ENCODE peak calls at places on chromosomes 13 and 19, in seven cellular contexts. One of them, this sample, is unnamed.

GRCh38 chr13:43319617-43320444 is 296.4 kb downstream of the DNAJC15 start:
- DNase-seq in stimulated activated CD4-positive, alpha-beta T cell treated with anti-CD3 and anti-CD28 coated beads, Interleukin-12 subunit alpha, Interleukin-12 subunit beta, amount 100 ng/mL, for 4 hours: no peak
- DNase-seq in NCI-H1092 treated with DMSO at 0.1 percent for 48 hours: no peak
- DNase-seq in NCI-H2029: no peak
- DNase-seq in RKO: no peak
- DNase-seq in Calu3: no peak
- DNase-seq in cardiac muscle cell: no peak
- DNase-seq in this sample: no peak

GRCh38 chr19:34128558-34129250 is 43.6 kb upstream of the LSM14A start:
- DNase-seq in stimulated activated CD4-positive, alpha-beta T cell treated with anti-CD3 and anti-CD28 coated beads, Interleukin-12 subunit alpha, Interleukin-12 subunit beta, amount 100 ng/mL, for 4 hours: no peak
- DNase-seq in RKO: no peak
- DNase-seq in NCI-H1092 treated with DMSO at 0.1 percent for 48 hours: no peak
- DNase-seq in Calu3: no peak
- DNase-seq in NCI-H2029: no peak
- DNase-seq in cardiac muscle cell: no peak
- DNase-seq in this sample: no peak

GRCh38 chr13:99731747-99732146 is 230.5 kb downstream of the TM9SF2 start:
- DNase-seq in NCI-H1092 treated with DMSO at 0.1 percent for 48 hours: no peak
- DNase-seq in RKO: no peak
- DNase-seq in cardiac muscle cell: no peak
- DNase-seq in stimulated activated CD4-positive, alpha-beta T cell treated with anti-CD3 and anti-CD28 coated beads, Interleukin-12 subunit alpha, Interleukin-12 subunit beta, amount 100 ng/mL, for 4 hours: no peak
- DNase-seq in NCI-H2029: no peak
- DNase-seq in Calu3: no peak
- DNase-seq in this sample: no peak

GRCh38 chr19:56301886-56302620 is 12.6 kb downstream of the ZSCAN5A start:
- DNase-seq in RKO: no peak
- DNase-seq in Calu3: no peak
- DNase-seq in NCI-H2029: no peak
- DNase-seq in cardiac muscle cell: no peak
- DNase-seq in stimulated activated CD4-positive, alpha-beta T cell treated with anti-CD3 and anti-CD28 coated beads, Interleukin-12 subunit alpha, Interleukin-12 subunit beta, amount 100 ng/mL, for 4 hours: no peak
- DNase-seq in NCI-H1092 treated with DMSO at 0.1 percent for 48 hours: no peak
- DNase-seq in this sample: no peak

GRCh38 chr13:98346904-98347636 is 170.0 kb upstream of the RNF113B start:
- DNase-seq in RKO: no peak
- DNase-seq in Calu3: no peak
- DNase-seq in NCI-H1092 treated with DMSO at 0.1 percent for 48 hours: no peak
- DNase-seq in stimulated activated CD4-positive, alpha-beta T cell treated with anti-CD3 and anti-CD28 coated beads, Interleukin-12 subunit alpha, Interleukin-12 subunit beta, amount 100 ng/mL, for 4 hours: no peak
- DNase-seq in cardiac muscle cell: no peak
- DNase-seq in NCI-H2029: no peak
- DNase-seq in this sample: no peak

GRCh38 chr19:45162464-45163143 is 1.8 kb upstream of the NKPD1 start:
- DNase-seq in NCI-H1092 treated with DMSO at 0.1 percent for 48 hours: peak; percentile 55
- DNase-seq in stimulated activated CD4-positive, alpha-beta T cell treated with anti-CD3 and anti-CD28 coated beads, Interleukin-12 subunit alpha, Interleukin-12 subunit beta, amount 100 ng/mL, for 4 hours: no peak
- DNase-seq in RKO: no peak
- DNase-seq in cardiac muscle cell: no peak
- DNase-seq in NCI-H2029: no peak
- DNase-seq in Calu3: no peak
- DNase-seq in this sample: no peak

GRCh38 chr13:30164141-30164540 is 143.2 kb downstream of the KATNAL1 start:
- DNase-seq in stimulated activated CD4-positive, alpha-beta T cell treated with anti-CD3 and anti-CD28 coated beads, Interleukin-12 subunit alpha, Interleukin-12 subunit beta, amount 100 ng/mL, for 4 hours: no peak
- DNase-seq in NCI-H2029: no peak
- DNase-seq in RKO: no peak
- DNase-seq in Calu3: no peak
- DNase-seq in cardiac muscle cell: no peak
- DNase-seq in NCI-H1092 treated with DMSO at 0.1 percent for 48 hours: no peak
- DNase-seq in this sample: no peak

GRCh38 chr19:13835791-13836723 is 40.8 kb downstream of the ZSWIM4 start:
- DNase-seq in stimulated activated CD4-positive, alpha-beta T cell treated with anti-CD3 and anti-CD28 coated beads, Interleukin-12 subunit alpha, Interleukin-12 subunit beta, amount 100 ng/mL, for 4 hours: no peak
- DNase-seq in RKO: no peak
- DNase-seq in cardiac muscle cell: no peak
- DNase-seq in Calu3: no peak
- DNase-seq in NCI-H1092 treated with DMSO at 0.1 percent for 48 hours: no peak
- DNase-seq in NCI-H2029: no peak
- DNase-seq in this sample: no peak

GRCh38 chr19:57978586-57979289 is 4.4 kb upstream of the C19orf18 start:
- DNase-seq in cardiac muscle cell: no peak
- DNase-seq in NCI-H2029: no peak
- DNase-seq in NCI-H1092 treated with DMSO at 0.1 percent for 48 hours: no peak
- DNase-seq in stimulated activated CD4-positive, alpha-beta T cell treated with anti-CD3 and anti-CD28 coated beads, Interleukin-12 subunit alpha, Interleukin-12 subunit beta, amount 100 ng/mL, for 4 hours: no peak
- DNase-seq in RKO: no peak
- DNase-seq in Calu3: no peak
- DNase-seq in this sample: no peak